ENCODE peak calls at places on chromosomes 7 and 10, in eight cellular contexts. N, O, X, H, I, R, J and B are unnamed samples.

GRCh38 chr10:21292763-21293517 is 232.5 kb downstream of the SKIDA1 start:
- DNase-seq in N (peak), O (peak), X (no peak), H (peak), I (peak), R (peak), J (no peak), B (peak)

GRCh38 chr7:159097661-159098423 is 46.8 kb downstream of the VIPR2 start:
- DNase-seq in N (peak), O (no peak), X (no peak), H (no peak), I (no peak), R (no peak), J (no peak), B (peak)

GRCh38 chr10:1670541-1671365 is 66.6 kb downstream of the ADARB2 start:
- DNase-seq in N (no peak), O (no peak), X (no peak), H (no peak), I (no peak), R (no peak), J (no peak), B (no peak)

GRCh38 chr7:156177396-156178055 is 365.3 kb upstream of the SHH start:
- DNase-seq in N (peak), O (no peak), X (no peak), H (no peak), I (no peak), R (no peak), J (no peak), B (no peak)

GRCh38 chr7:36037121-36037662 is 115.9 kb upstream of the EEPD1 start:
- DNase-seq in N (no peak), O (no peak), X (no peak), H (no peak), I (peak), R (no peak), J (no peak), B (peak)

GRCh38 chr7:27442446-27442845 is 199.8 kb downstream of the EVX1 start:
- DNase-seq in N (no peak), O (peak), X (no peak), H (no peak), I (peak), R (peak), J (no peak), B (no peak)

GRCh38 chr10:59654007-59654406 is 55.6 kb downstream of the SLC16A9 start:
- DNase-seq in N (no peak), O (no peak), X (peak), H (no peak), I (no peak), R (no peak), J (no peak), B (no peak)

GRCh38 chr7:111953611-111954010 is 252.6 kb downstream of the DOCK4 start:
- DNase-seq in N (no peak), O (no peak), X (no peak), H (no peak), I (peak), R (peak), J (no peak), B (peak)

GRCh38 chr10:17375936-17376584 is 78.3 kb downstream of the ST8SIA6 start:
- DNase-seq in N (no peak), O (no peak), X (peak), H (peak), I (no peak), R (peak), J (peak), B (no peak)